ENCODE peak calls at places on chromosome 6, in eight cellular contexts. L, G, H, Z, P, B, Y and J are unnamed samples.

GRCh38 chr6:1986454-1987243 is 258.8 kb downstream of the GMDS start:
- DNase-seq in L (no peak), G (no peak), H (no peak), Z (no peak), P (no peak), B (no peak), Y (peak; percentile 24), J (peak; percentile 52)

GRCh38 chr6:29561091-29561490 is 1.6 kb upstream of the UBD start:
- DNase-seq in L (no peak), G (no peak), H (no peak), Z (no peak), P (no peak), B (no peak), Y (no peak), J (no peak)

GRCh38 chr6:139736507-139736906 is 362.1 kb upstream of the CITED2 start:
- DNase-seq in L (no peak), G (no peak), H (no peak), Z (no peak), P (no peak), B (no peak), Y (no peak), J (no peak)

GRCh38 chr6:29011276-29011734 is 6.2 kb upstream of the ZNF311 start:
- DNase-seq in L (no peak), G (no peak), H (no peak), Z (peak; percentile 35), P (peak; percentile 53), B (no peak), Y (peak; percentile 67), J (peak; percentile 74)

GRCh38 chr6:125421853-125422252 is 120.1 kb upstream of the HDDC2 start:
- DNase-seq in L (no peak), G (peak; percentile 68), H (no peak), Z (peak; percentile 1), P (no peak), B (no peak), Y (peak; percentile 31), J (peak; percentile 61)

GRCh38 chr6:45555981-45556771 is 178.4 kb upstream of the SUPT3H start:
- DNase-seq in L (no peak), G (no peak), H (no peak), Z (no peak), P (peak; percentile 76), B (no peak), Y (peak; percentile 38), J (peak; percentile 73)

GRCh38 chr6:160051390-160051789 is 70.2 kb upstream of the SLC22A1 start:
- DNase-seq in L (no peak), G (no peak), H (no peak), Z (no peak), P (no peak), B (no peak), Y (no peak), J (no peak)

GRCh38 chr6:97456070-97456469 is 173.1 kb upstream of the MMS22L start:
- DNase-seq in L (no peak), G (no peak), H (no peak), Z (peak; percentile 0), P (no peak), B (no peak), Y (no peak), J (peak; percentile 1)

GRCh38 chr6:159038914-159039884 is 5.6 kb downstream of the TAGAP start:
- DNase-seq in L (no peak), G (no peak), H (no peak), Z (no peak), P (peak; percentile 37), B (no peak), Y (no peak), J (peak; percentile 41)

GRCh38 chr6:125899726-125900182 is 56.8 kb upstream of the HINT3 start:
- DNase-seq in L (no peak), G (no peak), H (no peak), Z (peak; percentile 86), P (no peak), B (no peak), Y (no peak), J (no peak)

GRCh38 chr6:34922177-34922663 is 33.2 kb downstream of the ANKS1A start:
- DNase-seq in L (no peak), G (no peak), H (no peak), Z (peak; percentile 30), P (peak; percentile 55), B (no peak), Y (peak; percentile 77), J (peak; percentile 76)

GRCh38 chr6:28337103-28337520 is 1.2 kb upstream of the ZSCAN31 start:
- DNase-seq in L (no peak), G (no peak), H (no peak), Z (no peak), P (no peak), B (no peak), Y (no peak), J (no peak)

GRCh38 chr6:13576017-13576416 is 1.6 kb downstream of the SIRT5 start:
- DNase-seq in L (no peak), G (no peak), H (no peak), Z (no peak), P (no peak), B (no peak), Y (no peak), J (no peak)

GRCh38 chr6:13573669-13574110 is 711 bp upstream of the SIRT5 start:
- DNase-seq in L (peak; percentile 35), G (no peak), H (peak; percentile 18), Z (peak; percentile 29), P (peak; percentile 42), B (no peak), Y (peak; percentile 33), J (peak; percentile 25)

GRCh38 chr6:13574149-13574570 is 241 bp upstream of the SIRT5 start:
- DNase-seq in L (peak; percentile 93), G (peak; percentile 96), H (peak; percentile 86), Z (peak; percentile 93), P (peak; percentile 92), B (peak; percentile 80), Y (peak; percentile 93), J (peak; percentile 92)

GRCh38 chr6:13575377-13575775 is 975 bp downstream of the SIRT5 start:
- DNase-seq in L (no peak), G (no peak), H (no peak), Z (no peak), P (no peak), B (no peak), Y (no peak), J (no peak)

GRCh38 chr6:13574571-13575376 is at the start of gene SIRT5:
- DNase-seq in L (peak; percentile 83), G (peak; percentile 90), H (peak; percentile 85), Z (peak; percentile 91), P (peak; percentile 61), B (peak; percentile 46), Y (peak; percentile 78), J (peak; percentile 90)
- TF ChIP-seq CTCF in L (no peak), G (no peak), H (no peak), Z (no peak), P (no peak), B (peak; percentile 65), Y (no peak), J (no peak)

GRCh38 chr6:31658158-31658688 is 2.4 kb downstream of the C6orf47 start:
- DNase-seq in L (no peak), G (no peak), H (no peak), Z (no peak), P (no peak), B (no peak), Y (no peak), J (no peak)
- H3K4me3 ChIP-seq in L (no peak overlapping the region), G (no peak overlapping the region), H (no peak overlapping the region), Z (no peak overlapping the region), P (no peak overlapping the region), B (no peak overlapping the region), Y (no peak overlapping the region), J (no peak overlapping the region)

DNA sequence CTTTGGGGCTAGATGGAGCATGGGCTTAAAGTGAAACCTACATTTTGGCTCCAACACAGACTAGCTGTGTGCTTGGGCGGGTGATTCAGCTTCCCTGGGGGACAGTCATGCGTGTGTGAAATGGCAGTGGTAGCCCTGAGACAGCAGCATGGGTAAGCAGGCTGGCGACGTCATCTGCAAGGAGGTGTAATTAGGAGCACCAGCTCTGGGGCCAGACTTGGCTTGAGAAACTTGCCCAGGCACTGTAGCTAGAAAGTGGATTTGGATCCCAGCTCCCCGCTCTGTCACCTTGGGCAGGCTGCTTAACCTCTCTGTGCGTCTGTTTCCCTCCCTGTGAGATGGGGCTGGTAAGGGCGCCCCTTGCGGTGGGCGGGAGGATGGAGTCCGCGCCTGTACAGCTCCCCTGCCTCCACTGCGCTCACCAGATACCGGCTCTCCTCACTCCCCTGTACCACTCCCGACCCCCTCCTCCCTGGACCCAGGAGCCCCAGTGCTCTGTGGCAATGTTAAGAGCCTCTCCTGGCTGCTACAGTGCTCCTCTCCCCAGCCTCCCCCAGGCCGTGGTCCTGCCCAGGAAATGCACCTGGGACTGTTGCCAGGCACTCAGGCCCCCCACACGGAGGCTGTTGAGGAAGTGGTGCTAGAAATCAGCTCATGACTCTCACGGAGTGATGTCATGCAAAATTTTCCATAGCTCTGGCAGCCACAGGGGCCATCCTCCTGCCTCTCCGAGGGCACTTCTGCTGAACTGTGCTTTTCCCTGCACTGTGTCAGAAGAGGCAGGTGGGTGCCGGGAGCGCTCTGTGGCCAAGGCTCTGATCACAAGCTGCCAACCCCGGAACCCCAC is 44.6 kb downstream of the SYNJ2 start:
- DNase-seq in L (peak; percentile 70), G (peak; percentile 89), H (no peak), Z (peak; percentile 93), P (peak; percentile 95), B (peak; percentile 70), Y (peak; percentile 99), J (peak; percentile 99)
- TF ChIP-seq CTCF in L (peak; percentile 23), G (peak; percentile 47), H (no peak), Z (peak; percentile 53), P (peak; percentile 52), B (peak; percentile 66), Y (peak; percentile 71), J (peak; percentile 73)

GRCh38 chr6:73696990-73697651 is 1.1 kb downstream of the CD109 start:
- DNase-seq in L (no peak), G (no peak), H (no peak), Z (no peak), P (no peak), B (no peak), Y (no peak), J (no peak)

GRCh38 chr6:73699656-73700055 is 3.7 kb downstream of the CD109 start:
- DNase-seq in L (no peak), G (no peak), H (no peak), Z (no peak), P (no peak), B (no peak), Y (peak; percentile 41), J (no peak)

GRCh38 chr6:73691512-73691911 is 4.5 kb upstream of the CD109 start:
- DNase-seq in L (no peak), G (no peak), H (no peak), Z (no peak), P (no peak), B (no peak), Y (peak; percentile 23), J (peak; percentile 56)

GRCh38 chr6:73695619-73696421 is at the start of gene CD109:
- DNase-seq in L (no peak), G (peak; percentile 74), H (peak; percentile 78), Z (peak; percentile 89), P (peak; percentile 82), B (no peak), Y (peak; percentile 83), J (peak; percentile 83)

DNA sequence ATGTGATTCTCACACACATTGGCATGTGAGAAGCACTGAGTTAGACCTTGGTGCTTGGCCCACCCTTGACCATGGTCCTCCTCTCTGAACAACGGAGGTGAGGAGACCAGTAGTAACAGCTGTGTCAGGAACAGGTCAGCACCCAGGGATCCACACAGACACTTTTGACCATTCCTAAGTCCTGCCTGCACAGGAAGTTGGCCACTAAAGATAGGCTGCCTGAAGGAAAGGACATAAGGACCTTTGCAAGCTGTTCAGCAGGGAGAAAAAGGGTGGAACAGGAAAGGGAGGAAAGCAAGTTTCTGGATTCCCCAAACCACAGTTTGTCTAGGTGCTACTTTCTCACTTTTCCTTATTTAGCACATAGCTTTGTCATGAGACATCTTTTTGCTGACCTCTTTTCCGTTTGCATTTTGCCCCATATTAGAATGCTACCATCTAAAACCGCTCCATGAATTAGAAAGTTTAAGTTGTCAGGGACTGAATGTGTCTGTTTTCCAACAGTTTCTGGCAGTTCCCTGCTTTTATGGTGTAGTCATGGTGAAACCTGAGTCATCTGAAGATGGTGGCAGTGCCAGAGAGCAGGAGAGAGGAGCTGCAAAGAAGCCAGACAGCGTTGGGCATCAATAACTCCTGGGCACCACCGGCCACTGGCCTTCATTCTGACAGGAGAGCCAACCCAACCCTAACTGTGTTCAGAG is 1.1 kb upstream of the CD109 start:
- DNase-seq in L (no peak), G (no peak), H (no peak), Z (peak; percentile 58), P (peak; percentile 62), B (no peak), Y (peak; percentile 56), J (peak; percentile 57)
- H3K4me3 ChIP-seq in L (peak overlapping the region; percentile 53), G (peak overlapping the region; percentile 57), H (peak overlapping the region; percentile 67), Z (peak overlapping the region; percentile 68), P (peak overlapping the region; percentile 73), B (no peak overlapping the region), Y (peak overlapping the region; percentile 57), J (peak overlapping the region; percentile 69)